ENCODE peak calls at places on chromosomes 13 and 19, in ten cellular contexts. Z is NCI-H187 treated with DMSO at 0.1 percent for 48 hours; L is hepatic stellate cell; Q is ELR; S is dermis microvascular lymphatic vessel endothelial cell; T is choroid plexus epithelial cell; P is ovary; F is activated T-cell treated with anti-CD3 and anti-CD28 coated beads, Interleukin-2, amount 50 U/mL, for 72 hours; N is GM23248; O is T-helper 1 cell. K is an unnamed sample.

GRCh38 chr19:8517551-8518442 is 3.8 kb upstream of the ZNF414 start:
- DNase-seq in O (peak), T (peak), Q (peak), N (peak), L (no peak), P (no peak), S (no peak), Z (no peak), F (peak), K (peak)

GRCh38 chr19:6925801-6926751 is 38.7 kb downstream of the ADGRE1 start:
- DNase-seq in Z (no peak), Q (peak), S (no peak), F (peak), L (no peak), O (peak), P (no peak), T (no peak), N (peak), K (no peak)

GRCh38 chr19:39156230-39156890 is 30.8 kb downstream of the PAK4 start:
- DNase-seq in F (no peak), Q (peak), N (peak), O (no peak), P (no peak), S (no peak), Z (no peak), T (peak), L (no peak), K (no peak)

GRCh38 chr19:46753420-46754155 is 7.3 kb upstream of the STRN4 start:
- DNase-seq in O (peak), L (no peak), Z (no peak), N (peak), P (no peak), F (peak), S (peak), T (peak), Q (peak), K (no peak)

GRCh38 chr19:7428651-7429113 is 60.2 kb downstream of the PEX11G start:
- DNase-seq in Z (no peak), N (no peak), P (no peak), O (no peak), Q (no peak), F (no peak), L (no peak), S (no peak), T (no peak), K (no peak)

GRCh38 chr19:34994643-34995471 is 5.3 kb upstream of the GRAMD1A start:
- DNase-seq in P (peak), L (no peak), S (peak), O (no peak), T (peak), F (no peak), Q (no peak), Z (no peak), N (no peak), K (no peak)

GRCh38 chr13:31896427-31896826 is 135.1 kb upstream of the FRY start:
- DNase-seq in Q (peak), S (no peak), F (no peak), T (peak), O (no peak), N (peak), L (peak), Z (no peak), P (no peak), K (no peak)

GRCh38 chr13:76825415-76825814 is 60.8 kb downstream of the KCTD12 start:
- DNase-seq in Z (no peak), L (no peak), T (no peak), S (no peak), N (peak), O (no peak), Q (no peak), F (no peak), P (no peak), K (no peak)

GRCh38 chr13:46154136-46154854 is 27.7 kb downstream of the LCP1 start:
- DNase-seq in F (no peak), Q (no peak), L (no peak), S (no peak), O (no peak), P (no peak), N (no peak), Z (no peak), T (no peak), K (no peak)

GRCh38 chr19:2276429-2276989 is 5.5 kb downstream of the PEAK3 start:
- DNase-seq in P (no peak), S (no peak), L (no peak), T (no peak), Z (no peak), O (no peak), F (no peak), Q (no peak), N (no peak), K (no peak)

GRCh38 chr13:33642374-33643065 is 175.4 kb upstream of the RFC3 start:
- DNase-seq in S (no peak), N (peak), Z (no peak), L (peak), T (peak), F (no peak), O (no peak), Q (peak), P (peak), K (no peak)

GRCh38 chr13:98960331-98961203 is 17.3 kb downstream of the DOCK9 start:
- DNase-seq in N (no peak), Q (no peak), S (peak), Z (no peak), L (no peak), P (no peak), F (no peak), O (no peak), T (no peak), K (no peak)

GRCh38 chr19:22784051-22784450 is at the start of gene ZNF99:
- DNase-seq in P (peak), T (no peak), Z (no peak), L (no peak), N (no peak), Q (no peak), F (no peak), S (no peak), O (no peak), K (peak)

GRCh38 chr19:9785367-9786331 is 17.1 kb upstream of the ZNF846 start:
- DNase-seq in F (peak), S (peak), Q (peak), P (peak), Z (peak), T (peak), L (peak), O (peak), N (peak), K (peak)

GRCh38 chr19:44808463-44809371 is at the start of gene BCAM:
- DNase-seq in L (peak), S (peak), Q (peak), T (peak), N (peak), P (peak), O (no peak), F (peak), Z (no peak), K (no peak)

GRCh38 chr19:38834104-38834490 is 2.5 kb upstream of the ECH1 start:
- DNase-seq in Q (no peak), P (no peak), T (no peak), O (no peak), L (no peak), Z (no peak), F (no peak), N (no peak), S (no peak), K (no peak)

GRCh38 chr19:2569596-2570465 is 93.9 kb downstream of the GADD45B start:
- DNase-seq in N (no peak), P (peak), T (no peak), Q (no peak), O (no peak), F (no peak), S (no peak), Z (no peak), L (no peak), K (no peak)